ENCODE peak calls at places on chromosomes 3 and 15, in five cellular contexts. A, E, Y, Q and T are unnamed samples.

GRCh38 chr3:103453152-103453551 is 1018.3 kb downstream of the ZPLD1 start:
- DNase-seq in A (no peak), E (no peak), Y (no peak), Q (no peak), T (no peak)

GRCh38 chr3:140319801-140320200 is 358.1 kb upstream of the TRIM42 start:
- DNase-seq in A (no peak), E (no peak), Y (no peak), Q (no peak), T (no peak)

GRCh38 chr15:60391722-60392340 is 6.0 kb downstream of the ANXA2 start:
- DNase-seq in A (no peak), E (no peak), Y (no peak), Q (no peak), T (no peak)

GRCh38 chr15:49832421-49832980 is 211.7 kb downstream of the DTWD1 start:
- DNase-seq in A (no peak), E (no peak), Y (no peak), Q (no peak), T (no peak)

GRCh38 chr15:73685981-73686380 is 1.8 kb downstream of the CD276 start:
- DNase-seq in A (no peak), E (no peak), Y (no peak), Q (no peak), T (no peak)

GRCh38 chr3:69161587-69162196 is 39.3 kb upstream of the LMOD3 start:
- DNase-seq in A (peak), E (peak), Y (no peak), Q (peak), T (peak)

GRCh38 chr15:82159922-82160321 is 102.6 kb downstream of the EFL1 start:
- DNase-seq in A (no peak), E (peak), Y (no peak), Q (no peak), T (peak)

GRCh38 chr15:62472616-62473299 is 307.7 kb upstream of the C2CD4B start:
- DNase-seq in A (no peak), E (no peak), Y (no peak), Q (no peak), T (no peak)

GRCh38 chr3:56633602-56634371 is 49.3 kb downstream of the TASOR start:
- DNase-seq in A (no peak), E (no peak), Y (no peak), Q (no peak), T (no peak)

GRCh38 chr3:153158184-153158583 is 3.8 kb upstream of the RAP2B start:
- DNase-seq in A (no peak), E (no peak), Y (no peak), Q (no peak), T (no peak)

GRCh38 chr3:128060473-128061381 is 8.5 kb downstream of the SEC61A1 start:
- DNase-seq in A (no peak), E (peak), Y (no peak), Q (no peak), T (peak)

GRCh38 chr15:100252359-100252758 is 89.4 kb downstream of the ADAMTS17 start:
- DNase-seq in A (no peak), E (no peak), Y (no peak), Q (no peak), T (no peak)